ENCODE peak calls at places on chromosomes 16 and 17, in six cellular contexts. B, Z, N, U, R and W are unnamed samples.
A peak's percentile ranks its signal among the peaks of the same experiment; 100 is the strongest.

GRCh38 chr16:57743886-57744645 is 8.5 kb downstream of the KATNB1 start:
- DNase-seq in B (peak; percentile 48), Z (no peak), N (no peak), U (no peak), R (no peak), W (peak; percentile 52)

GRCh38 chr17:43377056-43377810 is 21.6 kb upstream of the ARL4D start:
- DNase-seq in B (no peak), Z (no peak), N (no peak), U (no peak), R (peak; percentile 74), W (no peak)

GRCh38 chr16:3810198-3810664 is 70.3 kb downstream of the CREBBP start:
- DNase-seq in B (no peak), Z (no peak), N (no peak), U (no peak), R (no peak), W (no peak)

GRCh38 chr17:67238976-67239375 is 6.0 kb downstream of the HELZ start:
- DNase-seq in B (no peak), Z (no peak), N (no peak), U (no peak), R (no peak), W (no peak)

GRCh38 chr16:63856537-63856936 is 1265.3 kb downstream of the CDH11 start:
- DNase-seq in B (no peak), Z (no peak), N (no peak), U (no peak), R (no peak), W (no peak)

GRCh38 chr16:3999479-3999868 is 116.8 kb downstream of the ADCY9 start:
- DNase-seq in B (no peak), Z (no peak), N (no peak), U (no peak), R (peak; percentile 66), W (no peak)

GRCh38 chr17:76196675-76197074 is 43.6 kb downstream of the RNF157 start:
- DNase-seq in B (no peak), Z (no peak), N (peak; percentile 33), U (no peak), R (no peak), W (no peak)

GRCh38 chr17:61005358-61005757 is 327.7 kb downstream of the BCAS3 start:
- DNase-seq in B (no peak), Z (no peak), N (no peak), U (no peak), R (no peak), W (no peak)

GRCh38 chr17:77288115-77288619 is 147.4 kb downstream of the SEC14L1 start:
- DNase-seq in B (no peak), Z (no peak), N (peak; percentile 43), U (no peak), R (peak; percentile 26), W (no peak)

GRCh38 chr17:61467416-61468262 is 15.4 kb downstream of the TBX4 start:
- DNase-seq in B (no peak), Z (peak; percentile 45), N (peak; percentile 32), U (no peak), R (peak; percentile 79), W (peak; percentile 71)

GRCh38 chr16:84177740-84178070 is 9.2 kb downstream of the TAF1C start:
- DNase-seq in B (no peak), Z (no peak), N (no peak), U (no peak), R (no peak), W (no peak)

GRCh38 chr16:74372369-74372768 is 3.7 kb upstream of the NPIPB15 start:
- DNase-seq in B (no peak), Z (no peak), N (no peak), U (no peak), R (no peak), W (no peak)

GRCh38 chr16:25006504-25007055 is 8.6 kb downstream of the ARHGAP17 start:
- DNase-seq in B (no peak), Z (peak; percentile 57), N (peak; percentile 39), U (no peak), R (no peak), W (no peak)

GRCh38 chr16:56448005-56448404 is 3.1 kb downstream of the NUDT21 start:
- DNase-seq in B (no peak), Z (no peak), N (no peak), U (no peak), R (no peak), W (no peak)

GRCh38 chr16:30567991-30568638 is 3.4 kb downstream of the ZNF688 start:
- DNase-seq in B (no peak), Z (no peak), N (peak; percentile 46), U (peak; percentile 87), R (no peak), W (peak; percentile 81)

GRCh38 chr17:31074772-31075538 is 19.8 kb upstream of the NF1 start:
- DNase-seq in B (no peak), Z (no peak), N (no peak), U (no peak), R (peak; percentile 84), W (no peak)

GRCh38 chr17:63842173-63842539 is 329 bp downstream of the SMARCD2 start:
- DNase-seq in B (peak; percentile 92), Z (peak; percentile 80), N (no peak), U (peak; percentile 70), R (peak; percentile 62), W (peak; percentile 92)

GRCh38 chr17:46876353-46876887 is 25.0 kb downstream of the WNT9B start:
- DNase-seq in B (peak; percentile 70), Z (no peak), N (peak; percentile 75), U (no peak), R (peak; percentile 78), W (peak; percentile 74)

GRCh38 chr17:48215583-48216139 is 108.1 kb downstream of the SNX11 start:
- DNase-seq in B (no peak), Z (no peak), N (peak; percentile 11), U (no peak), R (peak; percentile 82), W (no peak)

GRCh38 chr17:50080096-50080480 is 15.1 kb upstream of the PDK2 start:
- DNase-seq in B (peak; percentile 32), Z (no peak), N (no peak), U (no peak), R (no peak), W (peak; percentile 66)
- H3K27ac ChIP-seq in B (no peak overlapping the region), Z (no peak overlapping the region), N (peak overlapping the region; percentile 9), U (no peak overlapping the region), R (no peak overlapping the region), W (no peak overlapping the region)

GRCh38 chr16:79599837-79600635 is 501 bp downstream of the MAF start:
- DNase-seq in B (peak; percentile 94), Z (no peak), N (no peak), U (no peak), R (peak; percentile 74), W (peak; percentile 91)

GRCh38 chr16:79597277-79597676 is 3.3 kb downstream of the MAF start:
- DNase-seq in B (no peak), Z (no peak), N (no peak), U (no peak), R (no peak), W (no peak)

GRCh38 chr16:79599256-79599836 is 1.2 kb downstream of the MAF start:
- DNase-seq in B (peak; percentile 90), Z (peak; percentile 68), N (no peak), U (no peak), R (peak; percentile 45), W (peak; percentile 87)

GRCh38 chr16:79597775-79598174 is 2.8 kb downstream of the MAF start:
- DNase-seq in B (no peak), Z (no peak), N (no peak), U (no peak), R (peak; percentile 8), W (no peak)

DNA sequence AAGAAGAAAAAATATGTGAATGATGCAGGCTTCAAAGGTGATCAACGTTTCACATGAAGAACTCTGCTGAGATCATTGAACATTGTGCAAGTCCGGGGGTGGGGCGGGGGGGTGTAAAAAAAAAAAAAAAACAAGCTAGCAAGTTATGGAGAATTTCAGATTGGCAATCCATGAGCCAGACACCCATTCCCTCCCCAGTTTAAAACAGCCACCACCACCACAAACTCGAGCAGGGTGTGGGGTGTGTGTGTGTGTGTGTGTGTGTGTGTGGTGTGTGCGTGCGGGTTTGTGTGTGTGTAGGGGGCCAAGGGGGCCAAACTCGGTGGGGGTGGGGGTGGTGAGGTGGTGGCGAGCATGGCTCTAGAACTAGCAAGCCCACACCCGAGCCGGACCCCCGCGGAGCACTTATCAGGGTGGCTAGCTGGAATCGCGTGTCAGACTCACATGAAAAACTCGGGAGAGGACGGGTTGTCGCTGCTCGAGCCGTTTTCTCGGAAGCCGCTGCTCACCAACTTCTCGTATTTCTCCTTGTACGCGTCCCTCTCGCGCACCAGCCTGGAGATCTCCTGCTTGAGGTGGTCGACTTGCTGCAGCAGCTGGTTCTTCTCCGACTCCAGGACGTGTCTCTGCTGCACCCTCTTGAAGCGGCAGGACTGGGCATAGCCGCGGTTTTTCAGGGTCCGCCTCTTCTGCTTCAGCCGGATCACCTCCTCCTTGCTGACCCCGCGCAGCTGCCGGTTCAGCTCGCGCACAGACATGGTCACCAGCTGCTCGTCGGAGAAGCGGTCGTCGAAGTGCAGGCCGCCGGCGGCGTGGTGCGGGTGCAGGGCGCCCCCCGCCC is 2.0 kb downstream of the MAF start:
- DNase-seq in B (peak; percentile 86), Z (peak; percentile 76), N (peak; percentile 41), U (no peak), R (peak; percentile 71), W (peak; percentile 82)
- TF ChIP-seq CTCF in B (peak; percentile 48), Z (no peak), N (peak; percentile 19), U (no peak), R (peak; percentile 36), W (no peak)

GRCh38 chr17:3663102-3664011 is 5.0 kb downstream of the TAX1BP3 start:
- DNase-seq in B (peak; percentile 73), Z (no peak), N (no peak), U (no peak), R (no peak), W (no peak)
- TF ChIP-seq POLR2AphosphoS5 in B (no peak), Z (no peak), N (no peak), U (no peak), R (no peak), W (peak; percentile 2)

DNA sequence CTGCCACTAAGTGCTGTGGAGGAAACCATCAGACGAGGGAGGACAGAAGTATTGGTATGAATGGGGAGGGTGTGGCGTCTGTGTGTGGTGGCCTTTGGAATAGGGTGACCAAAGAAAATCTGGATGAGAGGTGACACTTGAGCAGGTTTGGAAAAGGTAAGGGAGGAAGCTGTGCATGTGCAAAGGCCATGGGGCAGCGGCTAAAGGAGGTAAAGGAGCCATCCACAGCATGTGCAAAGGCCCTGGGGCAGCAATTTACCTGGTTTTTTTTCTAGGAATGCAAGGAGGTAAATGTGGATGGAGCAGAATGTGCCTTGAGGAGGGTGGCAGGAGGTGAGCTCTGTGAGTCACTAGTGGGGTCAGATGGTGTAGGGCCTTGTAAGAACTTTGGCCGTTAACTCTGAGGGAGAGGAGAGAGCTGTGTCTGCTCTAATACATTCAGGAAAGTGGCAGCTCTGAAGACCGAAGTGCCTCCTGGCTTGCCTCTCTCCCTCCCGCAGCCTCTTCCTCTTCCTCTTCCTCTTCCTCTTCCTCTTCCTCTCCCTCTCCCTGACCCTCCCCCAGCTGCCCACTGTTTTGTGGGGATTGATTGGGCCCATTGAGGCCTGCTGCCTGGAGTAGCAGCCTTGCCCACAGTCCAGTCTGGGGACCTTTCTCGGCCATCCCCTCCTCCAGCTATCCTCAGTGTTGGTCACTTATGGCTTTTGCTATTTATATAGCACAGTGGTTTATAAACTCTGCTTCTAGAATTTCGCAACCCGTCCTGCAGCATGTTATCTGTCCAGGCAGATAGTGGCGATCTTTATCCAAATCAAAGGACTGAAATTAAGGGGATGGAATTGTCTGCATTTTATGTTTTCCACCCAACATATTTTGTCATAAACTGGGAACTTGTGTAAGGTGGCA is 38.7 kb downstream of the CMIP start:
- DNase-seq in B (no peak), Z (no peak), N (no peak), U (peak; percentile 39), R (no peak), W (no peak)
- H3K27ac ChIP-seq in B (peak overlapping the region; percentile 81), Z (no peak overlapping the region), N (no peak overlapping the region), U (no peak overlapping the region), R (no peak overlapping the region), W (peak overlapping the region; percentile 91)

GRCh38 chr16:28146536-28146935 is 65.2 kb downstream of the XPO6 start:
- DNase-seq in B (no peak), Z (no peak), N (no peak), U (no peak), R (no peak), W (no peak)
- TF ChIP-seq CTCF in B (no peak), Z (no peak), N (no peak), U (no peak), R (no peak), W (no peak)